ENCODE peak calls at places on chromosomes 5 and 9, in seven cellular contexts. O is lower lobe of right lung; J is cardiac muscle cell; P is iPS DF 6.9; E is left lung; H is psoas muscle; B is CD4-positive, CD25-positive, alpha-beta regulatory T cell. Z is an unnamed sample. For H3K36me3, the result is how much of the 10 kb centered on the place peaks cover.

GRCh38 chr9:26264709-26265601 is 586.7 kb upstream of the TUSC1 start:
- DNase-seq in O (no peak), J (peak), P (no peak), E (no peak), H (no peak), B (no peak), Z (no peak)

GRCh38 chr9:68739631-68740174 is 34.7 kb downstream of the PIP5K1B start:
- DNase-seq in O (no peak), J (peak), P (no peak), E (no peak), H (no peak), B (no peak), Z (peak)

GRCh38 chr5:172417983-172418630 is 36.2 kb downstream of the SH3PXD2B start:
- DNase-seq in O (peak), J (peak), P (no peak), E (peak), H (peak), B (no peak), Z (no peak)

GRCh38 chr5:163731256-163731655 is 225.8 kb downstream of the MAT2B start:
- DNase-seq in O (no peak), J (no peak), P (no peak), E (no peak), H (no peak), B (no peak), Z (no peak)

GRCh38 chr9:97853844-97854695 is 1.0 kb downstream of the FOXE1 start:
- DNase-seq in O (peak), J (peak), P (no peak), E (no peak), H (no peak), B (peak), Z (peak)

GRCh38 chr9:33372900-33373299 is 29.5 kb downstream of the AQP7 start:
- DNase-seq in O (no peak), J (no peak), P (no peak), E (peak), H (peak), B (no peak), Z (no peak)

GRCh38 chr5:141963706-141964105 is 5.2 kb upstream of the RNF14 start:
- DNase-seq in O (no peak), J (no peak), P (no peak), E (no peak), H (no peak), B (no peak), Z (no peak)

GRCh38 chr5:124782262-124782661 is 35.8 kb upstream of the ZNF608 start:
- DNase-seq in O (no peak), J (no peak), P (no peak), E (no peak), H (no peak), B (no peak), Z (no peak)

GRCh38 chr9:118017607-118018122 is 313.5 kb downstream of the TLR4 start:
- DNase-seq in O (no peak), J (no peak), P (no peak), E (no peak), H (peak), B (no peak), Z (no peak)

GRCh38 chr5:69129413-69129812 is 35.6 kb downstream of the SLC30A5 start:
- DNase-seq in O (no peak), J (peak), P (no peak), E (no peak), H (no peak), B (no peak), Z (no peak)

GRCh38 chr5:132773601-132774355 is 3.3 kb downstream of the SEPTIN8 start:
- DNase-seq in O (no peak), J (no peak), P (no peak), E (no peak), H (no peak), B (no peak), Z (no peak)

GRCh38 chr9:86445636-86446035 is 91.4 kb upstream of the TUT7 start:
- DNase-seq in O (no peak), J (no peak), P (no peak), E (no peak), H (no peak), B (no peak), Z (no peak)

GRCh38 chr5:168670881-168671575 is 91.9 kb upstream of the PANK3 start:
- DNase-seq in O (no peak), J (no peak), P (peak), E (no peak), H (no peak), B (no peak), Z (peak)

GRCh38 chr9:21585756-21586752 is 103.9 kb upstream of the IFNE start:
- DNase-seq in O (no peak), J (no peak), P (no peak), E (no peak), H (no peak), B (no peak), Z (no peak)

GRCh38 chr9:113564804-113565237 is 101.3 kb downstream of the RGS3 start:
- DNase-seq in O (peak), J (peak), P (no peak), E (peak), H (peak), B (no peak), Z (peak)

GRCh38 chr5:76542887-76543690 is 80.1 kb downstream of the F2RL2 start:
- DNase-seq in O (peak), J (peak), P (no peak), E (peak), H (no peak), B (peak), Z (no peak)

GRCh38 chr5:147303976-147304375 is 69.2 kb downstream of the STK32A start:
- DNase-seq in O (no peak), J (peak), P (no peak), E (no peak), H (no peak), B (no peak), Z (no peak)

GRCh38 chr9:132351404-132352050 is 3.3 kb downstream of the SETX start:
- DNase-seq in O (no peak), J (no peak), P (no peak), E (no peak), H (no peak), B (peak), Z (peak)

GRCh38 chr9:113488490-113488889 is 25.0 kb downstream of the RGS3 start:
- DNase-seq in O (no peak), J (no peak), P (no peak), E (no peak), H (peak), B (no peak), Z (peak)

DNA sequence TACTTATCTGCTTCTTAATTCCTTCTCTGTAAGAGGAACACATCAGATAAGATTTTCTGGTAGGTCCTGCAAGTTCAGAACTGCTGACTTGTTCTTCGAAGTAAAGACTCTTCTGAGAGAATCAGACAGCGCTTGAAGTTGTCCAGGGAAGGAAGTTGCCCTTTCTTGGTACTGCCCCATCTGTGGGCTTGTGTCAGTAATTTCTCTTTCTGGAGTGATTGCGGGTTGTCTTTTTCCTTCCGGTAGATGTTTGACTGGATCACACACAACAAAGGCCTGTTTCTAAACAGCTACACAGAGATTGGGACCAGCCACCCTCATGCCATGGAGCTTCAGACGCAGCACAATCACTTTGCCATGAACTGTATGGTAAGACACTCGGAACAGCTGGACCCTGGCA is 149.6 kb downstream of the TRIO start:
- DNase-seq in O (no peak), J (no peak), P (no peak), E (no peak), H (no peak), B (peak), Z (no peak)
- H3K36me3 ChIP-seq in O (half or more), J (under half), P (under half), E (half or more), H (under half), B (under half), Z (under half)

DNA sequence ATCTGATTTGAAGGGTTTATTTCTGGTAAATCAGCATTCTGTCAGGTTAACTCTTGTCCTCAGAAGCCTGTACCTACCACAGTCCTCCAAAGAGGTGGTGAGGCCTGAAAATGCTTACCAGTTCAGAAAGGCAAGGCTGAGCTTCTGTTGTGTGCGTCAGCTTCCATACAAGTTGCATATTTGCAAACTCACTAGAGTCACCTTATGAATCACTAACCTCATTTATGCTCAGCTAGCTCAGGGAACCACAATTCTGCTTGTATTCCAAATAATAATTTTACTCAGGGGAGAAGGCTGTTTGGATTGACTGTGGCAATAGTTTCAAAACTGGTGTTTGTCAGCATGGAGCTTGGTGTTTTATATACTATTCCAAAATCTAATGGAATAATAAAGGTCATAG is 355.1 kb upstream of the RFX3 start:
- DNase-seq in O (no peak), J (peak), P (no peak), E (no peak), H (no peak), B (no peak), Z (no peak)
- H3K27ac ChIP-seq in O (no peak), J (no peak), P (no peak), E (no peak), H (peak), B (no peak), Z (no peak)

GRCh38 chr9:2083552-2083951 is 68.4 kb downstream of the SMARCA2 start:
- DNase-seq in O (no peak), J (no peak), P (no peak), E (no peak), H (no peak), B (no peak), Z (no peak)

GRCh38 chr9:2087500-2088313 is 72.6 kb downstream of the SMARCA2 start:
- DNase-seq in O (no peak), J (peak), P (peak), E (no peak), H (no peak), B (peak), Z (no peak)

GRCh38 chr9:2082802-2083201 is 67.7 kb downstream of the SMARCA2 start:
- DNase-seq in O (no peak), J (no peak), P (no peak), E (no peak), H (no peak), B (no peak), Z (no peak)

GRCh38 chr9:2086971-2087370 is 71.8 kb downstream of the SMARCA2 start:
- DNase-seq in O (no peak), J (no peak), P (no peak), E (no peak), H (no peak), B (no peak), Z (no peak)

DNA sequence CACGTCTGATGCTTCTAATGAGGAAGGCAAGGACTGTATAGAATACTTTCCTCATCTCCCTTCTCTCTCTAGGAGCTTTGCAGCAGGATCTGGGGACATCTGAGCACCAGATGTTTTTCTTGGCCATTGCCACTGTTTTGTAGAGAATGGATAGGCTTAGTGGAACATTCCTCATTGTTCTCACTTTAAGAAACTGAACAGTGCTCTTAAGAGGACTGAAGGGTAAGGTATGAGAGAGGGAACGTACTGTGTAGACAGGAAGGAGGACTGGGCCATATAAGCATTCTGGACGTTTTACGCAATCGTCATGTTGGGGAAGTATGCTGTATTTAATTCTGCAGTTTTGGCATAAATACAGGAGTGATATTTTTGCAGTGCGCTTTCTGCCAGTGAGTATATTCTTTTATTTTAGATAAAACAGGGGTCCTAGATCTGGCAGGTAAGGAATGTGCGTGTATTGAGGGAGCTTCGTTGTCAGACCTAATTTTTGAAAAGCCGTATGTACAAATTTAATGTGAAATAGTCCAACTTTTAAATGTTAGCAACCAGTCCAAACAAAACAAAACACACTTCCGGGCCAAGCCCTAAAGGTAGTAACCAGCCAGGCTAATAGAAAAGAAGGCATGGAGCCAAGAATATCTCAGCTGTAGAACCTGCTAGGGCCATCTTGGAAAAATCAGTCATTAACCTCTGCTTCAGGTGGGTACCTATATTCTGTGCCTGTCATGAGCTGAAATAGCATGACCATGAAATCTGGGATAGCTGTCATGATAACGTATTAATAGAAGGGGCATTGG is 70.8 kb downstream of the SMARCA2 start:
- DNase-seq in O (no peak), J (peak), P (no peak), E (no peak), H (no peak), B (no peak), Z (no peak)
- H3K36me3 ChIP-seq in O (half or more), J (under half), P (under half), E (half or more), H (half or more), B (half or more), Z (under half)

GRCh38 chr5:131252824-131253171 is 11.1 kb upstream of the CDC42SE2 start:
- DNase-seq in O (peak), J (peak), P (no peak), E (peak), H (peak), B (peak), Z (no peak)
- H3K27ac ChIP-seq in O (peak), J (no peak), P (no peak), E (peak), H (no peak), B (peak), Z (no peak)

GRCh38 chr5:177432143-177432904 is 5.8 kb downstream of the GRK6 start:
- DNase-seq in O (no peak), J (no peak), P (no peak), E (no peak), H (peak), B (no peak), Z (no peak)
- H3K36me3 ChIP-seq in O (half or more), J (under half), P (under half), E (half or more), H (half or more), B (half or more), Z (under half)

GRCh38 chr9:73155968-73156592 is 4.4 kb downstream of the ANXA1 start:
- DNase-seq in O (no peak), J (no peak), P (no peak), E (no peak), H (no peak), B (no peak), Z (no peak)

GRCh38 chr9:73153793-73154227 is 2.1 kb downstream of the ANXA1 start:
- DNase-seq in O (no peak), J (peak), P (no peak), E (no peak), H (no peak), B (no peak), Z (no peak)

GRCh38 chr9:73154271-73154670 is 2.6 kb downstream of the ANXA1 start:
- DNase-seq in O (no peak), J (no peak), P (no peak), E (no peak), H (no peak), B (no peak), Z (no peak)

GRCh38 chr9:73155389-73155788 is 3.7 kb downstream of the ANXA1 start:
- DNase-seq in O (no peak), J (no peak), P (no peak), E (no peak), H (no peak), B (no peak), Z (no peak)

GRCh38 chr9:73154760-73155159 is 3.1 kb downstream of the ANXA1 start:
- DNase-seq in O (no peak), J (no peak), P (no peak), E (no peak), H (no peak), B (no peak), Z (no peak)
- H3K27ac ChIP-seq in O (peak), J (no peak), P (no peak), E (peak), H (no peak), B (peak), Z (no peak)

GRCh38 chr9:37445832-37446231 is 19.4 kb downstream of the ZBTB5 start:
- DNase-seq in O (no peak), J (no peak), P (no peak), E (no peak), H (no peak), B (no peak), Z (no peak)

GRCh38 chr9:37442556-37442955 is 20.1 kb downstream of the GRHPR start:
- DNase-seq in O (no peak), J (no peak), P (no peak), E (no peak), H (no peak), B (no peak), Z (no peak)

GRCh38 chr9:37446401-37446800 is 18.8 kb downstream of the ZBTB5 start:
- DNase-seq in O (no peak), J (no peak), P (no peak), E (no peak), H (no peak), B (no peak), Z (no peak)

GRCh38 chr9:37443566-37443965 is 21.1 kb downstream of the GRHPR start:
- DNase-seq in O (no peak), J (no peak), P (no peak), E (no peak), H (no peak), B (no peak), Z (no peak)

DNA sequence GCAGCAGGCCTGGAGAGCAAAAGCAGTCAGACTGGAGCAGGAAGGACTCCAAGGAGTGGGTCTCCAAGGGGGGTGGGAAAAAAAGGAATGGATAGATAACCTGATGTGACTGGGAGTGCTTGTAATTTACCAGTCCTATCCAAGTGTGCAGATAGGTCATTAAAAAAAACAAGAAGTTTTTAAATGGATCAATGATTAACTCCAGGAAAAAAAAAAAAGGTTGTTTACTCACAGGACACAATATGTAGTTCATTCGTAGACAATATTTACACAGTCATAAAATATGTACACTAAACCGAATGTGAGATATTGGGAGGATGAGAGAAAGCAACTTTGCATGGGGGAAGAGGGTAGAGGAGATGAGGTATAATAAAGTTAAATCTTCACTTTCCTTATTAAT is 20.4 kb downstream of the ZBTB5 start:
- DNase-seq in O (no peak), J (no peak), P (no peak), E (no peak), H (no peak), B (no peak), Z (no peak)
- H3K36me3 ChIP-seq in O (half or more), J (under half), P (under half), E (under half), H (under half), B (under half), Z (under half)

DNA sequence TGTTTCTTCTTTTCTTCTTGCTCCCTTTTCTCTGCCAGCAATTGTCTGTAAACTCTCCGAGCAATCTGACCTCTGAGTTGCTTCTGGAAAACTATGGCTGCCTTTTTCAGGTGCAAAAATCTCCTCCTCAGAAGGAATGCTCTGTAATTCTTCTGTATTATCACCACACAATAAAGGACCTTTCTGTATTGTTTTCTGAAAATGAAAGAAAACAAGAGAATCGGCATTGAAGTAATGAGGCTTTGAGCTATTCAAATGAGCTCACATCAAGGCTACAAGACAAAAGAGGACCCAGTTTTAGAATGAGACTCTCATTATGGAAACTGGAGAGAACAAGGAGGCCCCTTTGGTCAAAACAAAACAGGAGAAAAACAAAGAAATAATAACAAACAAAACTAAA is 86.2 kb upstream of the RETREG1 start:
- DNase-seq in O (no peak), J (no peak), P (no peak), E (no peak), H (no peak), B (no peak), Z (no peak)
- H3K27ac ChIP-seq in O (no peak), J (no peak), P (no peak), E (no peak), H (no peak), B (no peak), Z (peak)

DNA sequence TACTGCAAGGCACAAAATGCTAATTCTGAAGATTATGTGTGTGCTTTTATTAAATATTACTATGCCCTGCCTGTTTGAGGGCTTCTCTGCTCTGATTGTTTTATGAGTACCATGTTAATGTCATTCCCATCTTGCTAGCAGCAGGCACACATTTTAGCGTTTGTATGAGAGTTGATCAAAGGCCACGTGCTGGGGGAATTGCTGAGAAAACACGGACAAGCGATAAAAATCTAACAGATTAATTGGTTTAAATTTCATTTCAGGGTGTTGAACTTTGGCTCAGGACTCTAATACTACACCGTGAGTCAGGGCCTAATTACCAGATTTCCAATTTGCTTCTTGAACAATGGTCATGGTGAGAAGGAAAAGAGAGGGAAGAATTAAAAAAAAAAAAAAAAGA is 298.4 kb downstream of the EBF1 start:
- DNase-seq in O (no peak), J (no peak), P (no peak), E (no peak), H (no peak), B (no peak), Z (no peak)
- H3K36me3 ChIP-seq in O (under half), J (under half), P (under half), E (under half), H (under half), B (under half), Z (under half)

DNA sequence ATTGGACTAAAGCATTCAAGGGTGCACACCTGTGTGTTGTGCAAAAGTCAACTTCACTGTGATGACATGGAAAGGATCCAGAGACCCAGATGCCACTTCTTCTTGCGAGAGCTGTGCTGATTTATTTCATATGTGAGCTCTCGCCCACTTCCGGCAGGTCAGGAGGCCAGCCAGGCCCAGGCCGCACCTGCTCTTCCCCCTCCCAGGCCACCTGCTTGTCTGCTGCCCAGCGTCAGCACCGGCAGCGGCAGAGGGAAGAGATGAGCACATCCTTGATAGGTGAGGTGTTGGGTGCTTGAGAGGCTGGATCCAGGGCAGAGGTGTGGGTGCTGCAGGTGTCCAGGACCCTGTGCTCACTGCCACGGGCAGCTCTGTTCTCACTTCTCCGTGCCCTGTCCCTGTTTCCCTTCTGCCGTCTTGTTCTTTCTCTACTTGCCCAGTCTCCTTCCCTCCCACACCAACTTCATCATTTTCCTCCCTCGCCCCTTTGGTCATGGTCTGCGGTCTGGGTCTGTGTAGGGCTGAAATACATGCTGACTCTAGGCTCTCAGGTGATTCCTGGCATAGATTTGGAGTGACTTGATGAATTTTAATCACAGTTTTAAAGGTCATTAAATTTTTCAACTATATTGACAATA is 242.8 kb downstream of the FANCC start:
- DNase-seq in O (no peak), J (no peak), P (no peak), E (no peak), H (peak), B (no peak), Z (peak)
- H3K27ac ChIP-seq in O (peak), J (no peak), P (no peak), E (no peak), H (peak), B (no peak), Z (no peak)

Z was measured in endodermal cell.